ENCODE peak calls at places on chromosomes 12 and 14, in five cellular contexts. P is BE2C, N is AG04449, J is fibroblast of lung, D is nephron progenitor cell. O is an unnamed sample.

GRCh38 chr12:3604750-3605638 is 114.0 kb downstream of the PRMT8 start:
- DNase-seq in J (no peak), P (no peak), N (no peak), D (no peak), O (no peak)

GRCh38 chr12:32163596-32163995 is 56.9 kb downstream of the BICD1 start:
- DNase-seq in N (no peak), J (peak), D (no peak), P (no peak), O (no peak)

GRCh38 chr14:105267820-105268548 is 19.7 kb downstream of the BTBD6 start:
- DNase-seq in N (no peak), D (no peak), P (no peak), J (no peak), O (no peak)

GRCh38 chr14:28303248-28303647 is 463.3 kb upstream of the FOXG1 start:
- DNase-seq in N (no peak), J (peak), D (no peak), P (no peak), O (no peak)

GRCh38 chr14:77988966-77989365 is 181.2 kb upstream of the NRXN3 start:
- DNase-seq in J (peak), D (no peak), N (no peak), P (no peak), O (peak)

GRCh38 chr12:80769553-80770140 is 52.9 kb downstream of the MYF5 start:
- DNase-seq in N (no peak), D (no peak), P (no peak), J (no peak), O (no peak)

GRCh38 chr12:8483081-8483479 is 27.3 kb downstream of the CLEC6A start:
- DNase-seq in P (no peak), J (no peak), D (no peak), N (no peak), O (no peak)

GRCh38 chr12:131327521-131328488 is 374.1 kb downstream of the ADGRD1 start:
- DNase-seq in N (no peak), D (no peak), P (no peak), J (no peak), O (no peak)

GRCh38 chr12:130576286-130576933 is 139.7 kb downstream of the RIMBP2 start:
- DNase-seq in J (no peak), D (no peak), P (peak), N (no peak), O (peak)

DNA sequence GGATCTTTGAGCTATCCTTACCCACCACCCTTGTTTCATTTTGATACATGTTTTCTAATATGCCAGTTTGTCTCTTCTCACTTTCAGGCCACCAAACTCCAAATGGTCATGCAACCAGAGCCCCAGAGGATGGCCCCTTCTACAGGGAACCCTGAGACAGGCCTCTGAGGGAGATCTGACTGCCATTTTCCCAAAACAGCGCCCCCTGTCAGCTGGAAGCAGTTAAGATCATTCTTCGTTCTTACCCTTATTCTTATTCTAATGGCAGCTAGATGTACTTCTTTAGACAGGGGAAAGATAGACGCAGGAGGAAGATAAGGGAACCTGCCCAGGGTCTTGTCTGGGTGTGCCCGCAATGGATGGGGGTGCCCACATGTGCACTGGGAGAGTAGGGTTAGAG is 38.4 kb downstream of the C12orf56 start:
- DNase-seq in N (no peak), D (no peak), P (no peak), J (no peak), O (no peak)
- TF ChIP-seq CTCF in N (no peak), D (no peak), P (peak), J (no peak), O (no peak)

GRCh38 chr12:105175397-105175990 is 60.5 kb downstream of the APPL2 start:
- DNase-seq in J (no peak), D (no peak), P (no peak), N (no peak), O (no peak)
- TF ChIP-seq CTCF in J (no peak), D (no peak), P (no peak), N (no peak), O (no peak)

GRCh38 chr14:85131523-85131922 is 398.4 kb upstream of the FLRT2 start:
- DNase-seq in D (no peak), J (no peak), N (no peak), P (no peak), O (no peak)

GRCh38 chr14:85124896-85125295 is 405.0 kb upstream of the FLRT2 start:
- DNase-seq in D (no peak), N (no peak), J (no peak), P (no peak), O (no peak)

GRCh38 chr14:85125331-85125730 is 404.6 kb upstream of the FLRT2 start:
- DNase-seq in P (no peak), N (no peak), J (no peak), D (no peak), O (no peak)

GRCh38 chr14:85129907-85130306 is 400.0 kb upstream of the FLRT2 start:
- DNase-seq in J (no peak), D (no peak), P (no peak), N (no peak), O (no peak)
- TF ChIP-seq CTCF in J (no peak), D (no peak), P (no peak), N (no peak), O (no peak)

DNA sequence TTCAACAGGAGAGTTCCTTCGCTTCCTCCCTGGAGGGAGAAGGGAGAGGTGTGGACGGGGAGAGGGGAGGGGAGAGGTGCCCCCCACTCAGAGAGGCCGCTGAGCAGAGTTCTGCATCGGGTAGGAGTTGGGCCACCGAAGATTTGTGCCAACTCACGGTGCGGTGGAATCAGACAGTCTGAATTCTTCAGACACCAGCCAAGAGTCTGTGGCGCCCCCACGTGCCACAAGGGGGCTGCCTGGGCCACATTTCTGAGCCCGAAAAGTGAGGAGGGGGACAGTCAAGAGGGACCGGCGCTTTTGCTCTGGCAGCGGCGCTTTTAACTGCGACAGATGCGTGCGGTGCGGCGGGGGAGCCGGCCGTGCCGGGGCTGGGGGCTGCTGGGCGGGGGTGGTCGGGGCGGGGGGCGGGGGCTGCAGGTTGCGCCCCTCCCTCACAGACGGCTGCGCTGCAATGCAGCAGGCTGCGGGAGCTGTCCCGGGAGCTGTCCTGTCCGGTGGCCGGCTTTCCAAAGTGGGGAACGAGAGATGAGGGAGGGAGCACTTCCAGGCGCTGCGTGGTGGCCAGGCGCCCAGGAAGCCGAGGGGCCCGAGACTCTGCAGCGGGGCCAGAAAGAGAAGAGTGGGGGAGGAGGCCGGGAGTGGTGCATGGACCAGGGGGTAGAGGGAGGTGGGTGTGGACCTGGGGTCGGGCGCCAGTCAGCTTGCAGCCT is 941 bp upstream of the RTL1 start:
- DNase-seq in P (peak), N (no peak), J (no peak), D (peak), O (peak)
- TF ChIP-seq CTCF in P (peak), N (peak), J (no peak), D (peak), O (peak)

GRCh38 chr14:54338696-54339317 is 58.0 kb upstream of the CDKN3 start:
- DNase-seq in N (no peak), D (no peak), P (no peak), J (peak), O (no peak)
- TF ChIP-seq CTCF in N (peak), D (peak), P (peak), J (peak), O (peak)

GRCh38 chr14:75982724-75983358 is 1.0 kb upstream of the TGFB3 start:
- DNase-seq in P (peak), D (no peak), N (no peak), J (peak), O (no peak)
- TF ChIP-seq CTCF in P (no peak), D (peak), N (peak), J (no peak), O (peak)

GRCh38 chr12:120508537-120508936 is 12.6 kb downstream of the DYNLL1 start:
- DNase-seq in D (no peak), J (no peak), P (no peak), N (no peak), O (no peak)
- TF ChIP-seq CTCF in D (no peak), J (no peak), P (no peak), N (no peak), O (no peak)

GRCh38 chr12:13024151-13024946 is 19.8 kb upstream of the FAM234B start:
- DNase-seq in N (no peak), D (no peak), P (peak), J (peak), O (no peak)
- TF ChIP-seq CTCF in N (peak), D (no peak), P (peak), J (no peak), O (no peak)